ENCODE peak calls at places on chromosomes 3 and 15, in eight cellular contexts. One of them, this sample, is unnamed.

GRCh38 chr15:80588801-80589200 is 106.3 kb upstream of the ABHD17C start:
- DNase-seq in stimulated activated CD4-positive, alpha-beta T cell treated with anti-CD3 and anti-CD28 coated beads, TNF-alpha, amount 100 ng/mL, for 48 hours: no peak
- DNase-seq in smooth muscle cell of the brain vasculature: peak
- DNase-seq in nucleus accumbens: no peak
- DNase-seq in adrenal gland: no peak
- DNase-seq in progenitor cell of endocrine pancreas: no peak
- DNase-seq in HCT116: no peak
- DNase-seq in stomach: peak
- DNase-seq in this sample: no peak

GRCh38 chr15:31482122-31482922 is 155.7 kb downstream of the KLF13 start:
- DNase-seq in nucleus accumbens: no peak
- DNase-seq in HCT116: no peak
- DNase-seq in stimulated activated CD4-positive, alpha-beta T cell treated with anti-CD3 and anti-CD28 coated beads, TNF-alpha, amount 100 ng/mL, for 48 hours: no peak
- DNase-seq in adrenal gland: no peak
- DNase-seq in smooth muscle cell of the brain vasculature: no peak
- DNase-seq in progenitor cell of endocrine pancreas: no peak
- DNase-seq in stomach: peak
- DNase-seq in this sample: no peak

GRCh38 chr3:32934150-32934742 is 17.2 kb upstream of the CCR4 start:
- DNase-seq in adrenal gland: no peak
- DNase-seq in HCT116: peak
- DNase-seq in smooth muscle cell of the brain vasculature: no peak
- DNase-seq in stimulated activated CD4-positive, alpha-beta T cell treated with anti-CD3 and anti-CD28 coated beads, TNF-alpha, amount 100 ng/mL, for 48 hours: no peak
- DNase-seq in stomach: peak
- DNase-seq in progenitor cell of endocrine pancreas: no peak
- DNase-seq in nucleus accumbens: no peak
- DNase-seq in this sample: no peak

GRCh38 chr15:50046868-50047267 is 72.2 kb downstream of the ATP8B4 start:
- DNase-seq in smooth muscle cell of the brain vasculature: no peak
- DNase-seq in progenitor cell of endocrine pancreas: no peak
- DNase-seq in stomach: no peak
- DNase-seq in nucleus accumbens: no peak
- DNase-seq in HCT116: no peak
- DNase-seq in adrenal gland: no peak
- DNase-seq in stimulated activated CD4-positive, alpha-beta T cell treated with anti-CD3 and anti-CD28 coated beads, TNF-alpha, amount 100 ng/mL, for 48 hours: no peak
- DNase-seq in this sample: no peak

GRCh38 chr15:57329582-57330367 is 46.5 kb upstream of the CGNL1 start:
- DNase-seq in stimulated activated CD4-positive, alpha-beta T cell treated with anti-CD3 and anti-CD28 coated beads, TNF-alpha, amount 100 ng/mL, for 48 hours: no peak
- DNase-seq in stomach: no peak
- DNase-seq in adrenal gland: no peak
- DNase-seq in HCT116: no peak
- DNase-seq in nucleus accumbens: no peak
- DNase-seq in smooth muscle cell of the brain vasculature: no peak
- DNase-seq in progenitor cell of endocrine pancreas: no peak
- DNase-seq in this sample: no peak

GRCh38 chr3:115537669-115538068 is 85.6 kb upstream of the GAP43 start:
- DNase-seq in adrenal gland: no peak
- DNase-seq in stimulated activated CD4-positive, alpha-beta T cell treated with anti-CD3 and anti-CD28 coated beads, TNF-alpha, amount 100 ng/mL, for 48 hours: no peak
- DNase-seq in smooth muscle cell of the brain vasculature: no peak
- DNase-seq in stomach: no peak
- DNase-seq in HCT116: no peak
- DNase-seq in progenitor cell of endocrine pancreas: no peak
- DNase-seq in nucleus accumbens: no peak
- DNase-seq in this sample: no peak

GRCh38 chr3:1037631-1038030 is 55.2 kb upstream of the CNTN6 start:
- DNase-seq in progenitor cell of endocrine pancreas: no peak
- DNase-seq in nucleus accumbens: no peak
- DNase-seq in stimulated activated CD4-positive, alpha-beta T cell treated with anti-CD3 and anti-CD28 coated beads, TNF-alpha, amount 100 ng/mL, for 48 hours: no peak
- DNase-seq in HCT116: no peak
- DNase-seq in adrenal gland: no peak
- DNase-seq in smooth muscle cell of the brain vasculature: no peak
- DNase-seq in stomach: no peak
- DNase-seq in this sample: no peak

GRCh38 chr3:170985304-170985703 is 41.2 kb downstream of the SLC2A2 start:
- DNase-seq in HCT116: no peak
- DNase-seq in adrenal gland: no peak
- DNase-seq in stimulated activated CD4-positive, alpha-beta T cell treated with anti-CD3 and anti-CD28 coated beads, TNF-alpha, amount 100 ng/mL, for 48 hours: no peak
- DNase-seq in stomach: no peak
- DNase-seq in nucleus accumbens: no peak
- DNase-seq in progenitor cell of endocrine pancreas: no peak
- DNase-seq in smooth muscle cell of the brain vasculature: no peak
- DNase-seq in this sample: no peak

GRCh38 chr15:58749532-58750337 is at the start of gene ADAM10:
- DNase-seq in adrenal gland: peak
- DNase-seq in smooth muscle cell of the brain vasculature: peak
- DNase-seq in stimulated activated CD4-positive, alpha-beta T cell treated with anti-CD3 and anti-CD28 coated beads, TNF-alpha, amount 100 ng/mL, for 48 hours: peak
- DNase-seq in stomach: peak
- DNase-seq in HCT116: peak
- DNase-seq in nucleus accumbens: peak
- DNase-seq in progenitor cell of endocrine pancreas: peak
- DNase-seq in this sample: peak

GRCh38 chr15:78382114-78382886 is 42.1 kb downstream of the CRABP1 start:
- DNase-seq in adrenal gland: no peak
- DNase-seq in HCT116: no peak
- DNase-seq in stomach: peak
- DNase-seq in smooth muscle cell of the brain vasculature: no peak
- DNase-seq in nucleus accumbens: no peak
- DNase-seq in stimulated activated CD4-positive, alpha-beta T cell treated with anti-CD3 and anti-CD28 coated beads, TNF-alpha, amount 100 ng/mL, for 48 hours: no peak
- DNase-seq in progenitor cell of endocrine pancreas: no peak
- DNase-seq in this sample: no peak

GRCh38 chr3:4271834-4272233 is 31.3 kb upstream of the SETMAR start:
- DNase-seq in smooth muscle cell of the brain vasculature: no peak
- DNase-seq in adrenal gland: no peak
- DNase-seq in HCT116: peak
- DNase-seq in stomach: no peak
- DNase-seq in nucleus accumbens: no peak
- DNase-seq in stimulated activated CD4-positive, alpha-beta T cell treated with anti-CD3 and anti-CD28 coated beads, TNF-alpha, amount 100 ng/mL, for 48 hours: no peak
- DNase-seq in progenitor cell of endocrine pancreas: no peak
- DNase-seq in this sample: no peak

GRCh38 chr3:193637831-193638230 is 44.8 kb downstream of the OPA1 start:
- DNase-seq in stomach: no peak
- DNase-seq in progenitor cell of endocrine pancreas: no peak
- DNase-seq in HCT116: no peak
- DNase-seq in adrenal gland: no peak
- DNase-seq in smooth muscle cell of the brain vasculature: no peak
- DNase-seq in stimulated activated CD4-positive, alpha-beta T cell treated with anti-CD3 and anti-CD28 coated beads, TNF-alpha, amount 100 ng/mL, for 48 hours: no peak
- DNase-seq in nucleus accumbens: no peak
- DNase-seq in this sample: no peak

GRCh38 chr15:67863442-67863987 is 23.7 kb upstream of the RNU6-1 start:
- DNase-seq in HCT116: peak
- DNase-seq in progenitor cell of endocrine pancreas: peak
- DNase-seq in stomach: peak
- DNase-seq in smooth muscle cell of the brain vasculature: no peak
- DNase-seq in adrenal gland: peak
- DNase-seq in nucleus accumbens: peak
- DNase-seq in stimulated activated CD4-positive, alpha-beta T cell treated with anti-CD3 and anti-CD28 coated beads, TNF-alpha, amount 100 ng/mL, for 48 hours: peak
- DNase-seq in this sample: peak

GRCh38 chr15:27796405-27797085 is 302.6 kb downstream of the OCA2 start:
- DNase-seq in adrenal gland: no peak
- DNase-seq in HCT116: no peak
- DNase-seq in stimulated activated CD4-positive, alpha-beta T cell treated with anti-CD3 and anti-CD28 coated beads, TNF-alpha, amount 100 ng/mL, for 48 hours: no peak
- DNase-seq in smooth muscle cell of the brain vasculature: no peak
- DNase-seq in stomach: no peak
- DNase-seq in nucleus accumbens: no peak
- DNase-seq in progenitor cell of endocrine pancreas: no peak
- DNase-seq in this sample: no peak

GRCh38 chr3:166425900-166426611 is 588.8 kb upstream of the BCHE start:
- DNase-seq in progenitor cell of endocrine pancreas: no peak
- DNase-seq in smooth muscle cell of the brain vasculature: no peak
- DNase-seq in adrenal gland: no peak
- DNase-seq in HCT116: no peak
- DNase-seq in stomach: no peak
- DNase-seq in stimulated activated CD4-positive, alpha-beta T cell treated with anti-CD3 and anti-CD28 coated beads, TNF-alpha, amount 100 ng/mL, for 48 hours: no peak
- DNase-seq in nucleus accumbens: no peak
- DNase-seq in this sample: no peak

GRCh38 chr3:38270606-38271005 is 5.0 kb downstream of the SLC22A13 start:
- DNase-seq in stomach: no peak
- DNase-seq in HCT116: no peak
- DNase-seq in smooth muscle cell of the brain vasculature: no peak
- DNase-seq in stimulated activated CD4-positive, alpha-beta T cell treated with anti-CD3 and anti-CD28 coated beads, TNF-alpha, amount 100 ng/mL, for 48 hours: no peak
- DNase-seq in progenitor cell of endocrine pancreas: no peak
- DNase-seq in nucleus accumbens: no peak
- DNase-seq in adrenal gland: no peak
- DNase-seq in this sample: no peak

GRCh38 chr3:80734483-80734882 is 966.7 kb upstream of the ROBO1 start:
- DNase-seq in progenitor cell of endocrine pancreas: no peak
- DNase-seq in HCT116: no peak
- DNase-seq in stimulated activated CD4-positive, alpha-beta T cell treated with anti-CD3 and anti-CD28 coated beads, TNF-alpha, amount 100 ng/mL, for 48 hours: no peak
- DNase-seq in adrenal gland: no peak
- DNase-seq in stomach: no peak
- DNase-seq in smooth muscle cell of the brain vasculature: no peak
- DNase-seq in nucleus accumbens: no peak
- DNase-seq in this sample: no peak

GRCh38 chr15:94327356-94327936 is 96.1 kb downstream of the MCTP2 start:
- DNase-seq in progenitor cell of endocrine pancreas: no peak
- DNase-seq in stimulated activated CD4-positive, alpha-beta T cell treated with anti-CD3 and anti-CD28 coated beads, TNF-alpha, amount 100 ng/mL, for 48 hours: no peak
- DNase-seq in stomach: no peak
- DNase-seq in smooth muscle cell of the brain vasculature: no peak
- DNase-seq in HCT116: peak
- DNase-seq in nucleus accumbens: no peak
- DNase-seq in adrenal gland: no peak
- DNase-seq in this sample: no peak

GRCh38 chr15:83206971-83207621 is 527 bp downstream of the HDGFL3 start:
- DNase-seq in stimulated activated CD4-positive, alpha-beta T cell treated with anti-CD3 and anti-CD28 coated beads, TNF-alpha, amount 100 ng/mL, for 48 hours: no peak
- DNase-seq in stomach: peak
- DNase-seq in HCT116: no peak
- DNase-seq in adrenal gland: peak
- DNase-seq in smooth muscle cell of the brain vasculature: no peak
- DNase-seq in progenitor cell of endocrine pancreas: peak
- DNase-seq in nucleus accumbens: peak
- DNase-seq in this sample: peak

GRCh38 chr15:66369773-66370651 is 13.5 kb upstream of the TIPIN start:
- DNase-seq in adrenal gland: no peak
- DNase-seq in nucleus accumbens: no peak
- DNase-seq in smooth muscle cell of the brain vasculature: no peak
- DNase-seq in progenitor cell of endocrine pancreas: no peak
- DNase-seq in HCT116: no peak
- DNase-seq in stimulated activated CD4-positive, alpha-beta T cell treated with anti-CD3 and anti-CD28 coated beads, TNF-alpha, amount 100 ng/mL, for 48 hours: no peak
- DNase-seq in stomach: no peak
- DNase-seq in this sample: no peak

GRCh38 chr3:104549099-104549714 is 817.5 kb upstream of the ALCAM start:
- DNase-seq in nucleus accumbens: no peak
- DNase-seq in stimulated activated CD4-positive, alpha-beta T cell treated with anti-CD3 and anti-CD28 coated beads, TNF-alpha, amount 100 ng/mL, for 48 hours: no peak
- DNase-seq in smooth muscle cell of the brain vasculature: no peak
- DNase-seq in progenitor cell of endocrine pancreas: no peak
- DNase-seq in stomach: no peak
- DNase-seq in HCT116: no peak
- DNase-seq in adrenal gland: no peak
- DNase-seq in this sample: no peak

GRCh38 chr3:10555263-10555662 is 49.9 kb upstream of the ATP2B2 start:
- DNase-seq in smooth muscle cell of the brain vasculature: no peak
- DNase-seq in stimulated activated CD4-positive, alpha-beta T cell treated with anti-CD3 and anti-CD28 coated beads, TNF-alpha, amount 100 ng/mL, for 48 hours: no peak
- DNase-seq in nucleus accumbens: no peak
- DNase-seq in adrenal gland: no peak
- DNase-seq in HCT116: no peak
- DNase-seq in stomach: no peak
- DNase-seq in progenitor cell of endocrine pancreas: no peak
- DNase-seq in this sample: no peak

GRCh38 chr3:74691946-74692345 is 77.5 kb upstream of the CNTN3 start:
- DNase-seq in smooth muscle cell of the brain vasculature: no peak
- DNase-seq in HCT116: no peak
- DNase-seq in progenitor cell of endocrine pancreas: no peak
- DNase-seq in stomach: no peak
- DNase-seq in nucleus accumbens: no peak
- DNase-seq in adrenal gland: no peak
- DNase-seq in stimulated activated CD4-positive, alpha-beta T cell treated with anti-CD3 and anti-CD28 coated beads, TNF-alpha, amount 100 ng/mL, for 48 hours: no peak
- DNase-seq in this sample: no peak

GRCh38 chr3:42547401-42547945 is 34.3 kb downstream of the SEC22C start:
- DNase-seq in smooth muscle cell of the brain vasculature: peak
- DNase-seq in stomach: peak
- DNase-seq in HCT116: peak
- DNase-seq in adrenal gland: peak
- DNase-seq in nucleus accumbens: peak
- DNase-seq in progenitor cell of endocrine pancreas: peak
- DNase-seq in stimulated activated CD4-positive, alpha-beta T cell treated with anti-CD3 and anti-CD28 coated beads, TNF-alpha, amount 100 ng/mL, for 48 hours: peak
- DNase-seq in this sample: peak